ENCODE peak calls at places on chromosomes 16 and 17, in seven cellular contexts. D, T, H, B, F, G and O are unnamed samples.

GRCh38 chr17:263773-264172 is 82.3 kb upstream of the DOC2B start:
- DNase-seq in H (no peak), T (peak; percentile 44), G (no peak), B (peak; percentile 9), D (peak; percentile 2), F (no peak), O (no peak)

GRCh38 chr16:75589301-75589700 is 23.1 kb downstream of the GABARAPL2 start:
- DNase-seq in G (no peak), B (no peak), T (no peak), D (peak; percentile 80), F (no peak), H (no peak), O (no peak)

GRCh38 chr17:44829558-44830358 is at the start of gene GJC1:
- DNase-seq in G (no peak), F (no peak), D (peak; percentile 49), H (no peak), B (no peak), T (no peak), O (no peak)

GRCh38 chr16:84286568-84287220 is 8.0 kb upstream of the WFDC1 start:
- DNase-seq in B (no peak), D (peak; percentile 53), G (peak; percentile 30), T (no peak), H (no peak), F (no peak), O (no peak)

GRCh38 chr16:19236561-19236960 is 49.0 kb upstream of the CLEC19A start:
- DNase-seq in T (no peak), G (no peak), B (no peak), F (no peak), D (no peak), H (no peak), O (no peak)

GRCh38 chr16:22787456-22788189 is 26.3 kb upstream of the HS3ST2 start:
- DNase-seq in T (no peak), D (no peak), G (no peak), H (no peak), B (no peak), F (no peak), O (peak; percentile 82)

GRCh38 chr17:57986841-57987581 is 1.0 kb downstream of the VEZF1 start:
- DNase-seq in F (peak; percentile 12), T (no peak), G (peak; percentile 66), B (peak; percentile 68), D (peak; percentile 60), H (peak; percentile 39), O (peak; percentile 52)

GRCh38 chr16:88084881-88085280 is 133.6 kb downstream of the BANP start:
- DNase-seq in F (no peak), D (no peak), H (no peak), G (no peak), T (no peak), B (no peak), O (peak; percentile 4)

GRCh38 chr17:73196500-73196899 is 3.6 kb downstream of the COG1 start:
- DNase-seq in B (no peak), G (no peak), F (no peak), H (no peak), T (no peak), D (peak; percentile 23), O (no peak)

GRCh38 chr17:57756941-57757340 is 11.8 kb upstream of the CCDC182 start:
- DNase-seq in B (no peak), G (no peak), F (no peak), H (no peak), D (no peak), T (no peak), O (no peak)

GRCh38 chr16:52671560-52671959 is 124.6 kb upstream of the TOX3 start:
- DNase-seq in D (no peak), H (no peak), B (no peak), G (no peak), T (no peak), F (no peak), O (no peak)

GRCh38 chr17:12998461-12998860 is 19.4 kb downstream of the ELAC2 start:
- DNase-seq in G (no peak), B (no peak), T (no peak), F (no peak), D (no peak), H (no peak), O (no peak)

GRCh38 chr17:61387511-61388305 is 11.9 kb upstream of the TBX2 start:
- DNase-seq in B (no peak), T (no peak), G (no peak), D (no peak), H (no peak), F (no peak), O (no peak)

GRCh38 chr17:16945141-16945493 is 26.8 kb downstream of the TNFRSF13B start:
- DNase-seq in G (no peak), D (no peak), B (no peak), F (no peak), H (no peak), T (peak; percentile 45), O (no peak)

GRCh38 chr16:88442811-88443576 is 10.1 kb upstream of the ZFPM1 start:
- DNase-seq in D (peak; percentile 75), T (no peak), B (peak; percentile 88), G (peak; percentile 15), F (peak; percentile 77), H (peak; percentile 70), O (no peak)

DNA sequence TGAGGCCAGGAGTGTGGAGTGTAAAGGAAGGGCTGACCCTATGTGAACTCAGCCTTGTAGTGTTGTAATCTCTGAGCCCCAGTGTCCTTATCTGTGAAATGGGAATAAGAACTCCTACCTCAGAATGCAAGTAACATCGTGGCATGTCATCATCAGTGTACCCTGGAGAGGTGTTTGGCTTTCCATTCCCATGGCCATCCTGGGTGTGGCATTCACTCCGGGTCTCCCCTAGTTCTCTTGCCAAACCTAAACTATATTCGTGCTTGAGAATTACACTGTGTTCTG is 1.9 kb downstream of the NXPH3 start:
- DNase-seq in F (no peak), B (no peak), G (no peak), D (no peak), H (no peak), T (no peak), O (no peak)
- H3K27me3 ChIP-seq in F (peaks cover 50% of the 10 kb centered on the region), B (no peaks in the 10 kb centered on the region), G (peaks cover 20% of the 10 kb centered on the region), D (no peaks in the 10 kb centered on the region), H (peaks cover 10% of the 10 kb centered on the region), T (peaks cover 2% of the 10 kb centered on the region), O (peaks cover 21% of the 10 kb centered on the region)

DNA sequence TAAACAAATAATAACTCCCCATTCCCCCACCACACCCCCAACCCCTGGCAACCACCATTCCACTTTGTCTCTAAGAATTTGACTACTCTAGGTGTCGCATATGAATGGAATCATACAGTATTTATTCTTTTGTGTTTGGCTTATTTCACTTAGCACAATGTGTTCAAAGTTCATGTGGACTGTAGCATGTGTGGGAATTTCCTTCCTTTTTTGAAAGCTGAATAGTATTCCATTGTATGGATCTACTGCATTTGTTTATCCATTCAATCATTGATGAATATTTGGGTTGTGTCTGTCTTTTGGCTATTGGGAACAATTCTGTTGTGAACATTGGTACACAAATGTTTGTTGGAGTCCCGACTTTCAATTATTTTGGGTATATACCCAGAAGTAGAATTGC is 3.3 kb upstream of the ACSF2 start:
- DNase-seq in T (no peak), G (no peak), B (no peak), D (no peak), F (no peak), H (no peak), O (no peak)
- H3K27me3 ChIP-seq in T (no peaks in the 10 kb centered on the region), G (no peaks in the 10 kb centered on the region), B (no peaks in the 10 kb centered on the region), D (no peaks in the 10 kb centered on the region), F (no peaks in the 10 kb centered on the region), H (no peaks in the 10 kb centered on the region), O (no peaks in the 10 kb centered on the region)

DNA sequence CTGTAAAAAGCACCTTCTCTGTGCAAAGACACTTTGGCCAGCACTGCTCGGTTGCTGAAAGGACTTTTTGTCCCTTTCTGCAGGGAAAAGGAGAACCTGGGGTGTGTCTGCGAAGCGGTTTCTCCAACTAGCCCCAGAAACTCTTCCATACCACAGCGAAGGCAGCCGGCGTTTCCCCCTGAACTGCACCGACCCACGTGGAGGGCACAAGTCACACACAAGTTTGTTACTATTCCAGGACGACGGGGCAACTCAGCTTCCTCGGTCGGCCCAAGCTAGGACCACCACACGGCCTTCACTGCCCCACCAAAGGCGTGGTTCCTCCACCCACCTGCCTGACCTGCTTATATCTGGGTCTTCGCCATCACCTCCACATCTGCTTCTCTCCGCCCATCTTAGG is 1.9 kb downstream of the RTN4RL1 start:
- DNase-seq in D (no peak), F (no peak), T (no peak), B (no peak), G (no peak), H (no peak), O (no peak)
- H3K27me3 ChIP-seq in D (no peaks in the 10 kb centered on the region), F (peaks cover 36% of the 10 kb centered on the region), T (no peaks in the 10 kb centered on the region), B (no peaks in the 10 kb centered on the region), G (peaks cover 67% of the 10 kb centered on the region), H (peaks cover 7% of the 10 kb centered on the region), O (peaks cover 53% of the 10 kb centered on the region)

DNA sequence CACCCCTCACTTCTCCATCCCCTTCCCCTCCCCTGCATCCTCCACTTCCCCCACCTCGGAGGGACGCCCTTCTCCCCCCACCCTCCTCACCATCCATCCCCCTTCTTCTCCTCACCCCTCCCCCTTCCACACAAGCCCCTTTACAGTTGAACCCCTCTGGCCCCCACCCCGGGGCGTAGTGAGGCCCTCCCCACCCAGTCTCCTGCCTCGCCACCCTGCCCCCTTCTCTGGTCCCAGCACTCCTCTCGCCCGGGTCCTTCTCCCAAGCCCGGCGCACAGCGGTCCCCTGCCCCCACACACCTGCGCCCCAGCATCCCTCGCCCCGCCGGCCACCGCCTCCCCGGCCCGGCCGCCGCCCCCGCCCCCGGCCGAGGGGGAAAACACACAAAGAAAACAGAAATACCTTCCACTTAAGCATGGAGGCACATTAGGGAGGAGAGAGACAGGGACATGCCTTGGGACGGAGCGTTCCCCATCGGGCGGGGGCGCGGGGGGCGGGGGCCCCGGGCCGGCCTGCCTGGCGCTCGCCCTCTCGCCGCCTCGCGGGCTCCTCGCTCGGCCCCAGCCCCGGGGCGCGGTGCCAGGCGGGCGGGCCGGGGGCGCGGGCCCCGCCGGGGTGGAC is 411 bp downstream of the SRCIN1 start:
- DNase-seq in D (no peak), T (no peak), G (no peak), H (no peak), F (no peak), B (no peak), O (no peak)
- H3K27me3 ChIP-seq in D (peaks cover 24% of the 10 kb centered on the region), T (peaks cover 58% of the 10 kb centered on the region), G (peaks cover 84% of the 10 kb centered on the region), H (peaks cover 22% of the 10 kb centered on the region), F (peaks cover 84% of the 10 kb centered on the region), B (no peaks in the 10 kb centered on the region), O (peaks cover 90% of the 10 kb centered on the region)

GRCh38 chr16:86927699-86928098 is 349.4 kb downstream of the FOXL1 start:
- DNase-seq in B (no peak), F (no peak), T (no peak), H (no peak), G (no peak), D (no peak), O (no peak)
- H3K27me3 ChIP-seq in B (no peaks in the 10 kb centered on the region), F (peaks cover 58% of the 10 kb centered on the region), T (peaks cover 87% of the 10 kb centered on the region), H (peaks cover 12% of the 10 kb centered on the region), G (no peaks in the 10 kb centered on the region), D (no peaks in the 10 kb centered on the region), O (no peaks in the 10 kb centered on the region)

GRCh38 chr16:55390838-55391237 is 66.8 kb downstream of the IRX6 start:
- DNase-seq in F (no peak), D (no peak), G (no peak), B (no peak), T (no peak), H (no peak), O (no peak)

GRCh38 chr16:55392701-55393100 is 68.7 kb downstream of the IRX6 start:
- DNase-seq in H (no peak), G (no peak), D (no peak), F (no peak), B (no peak), T (no peak), O (peak; percentile 86)

GRCh38 chr16:55386534-55387296 is 62.7 kb downstream of the IRX6 start:
- DNase-seq in T (no peak), D (no peak), G (no peak), F (no peak), H (no peak), B (no peak), O (peak; percentile 79)

GRCh38 chr16:55391760-55392375 is 67.9 kb downstream of the IRX6 start:
- DNase-seq in T (no peak), F (no peak), H (no peak), B (no peak), G (no peak), D (no peak), O (peak; percentile 60)

GRCh38 chr16:55389426-55390073 is 65.5 kb downstream of the IRX6 start:
- DNase-seq in H (no peak), T (no peak), D (peak; percentile 60), B (no peak), G (no peak), F (no peak), O (peak; percentile 35)
- H3K27me3 ChIP-seq in H (no peaks in the 10 kb centered on the region), T (no peaks in the 10 kb centered on the region), D (no peaks in the 10 kb centered on the region), B (no peaks in the 10 kb centered on the region), G (no peaks in the 10 kb centered on the region), F (no peaks in the 10 kb centered on the region), O (no peaks in the 10 kb centered on the region)